ENCODE peak calls at places on chromosomes 16 and 17, in six cellular contexts. I is breast epithelium, U is Panc1, A is PC-9, R is prostate gland, V is DND-41. B is an unnamed sample.

GRCh38 chr17:82160081-82160480 is 52.6 kb downstream of the CCDC57 start:
- DNase-seq in U (no peak), I (no peak), R (peak; percentile 58), V (no peak), A (no peak), B (no peak)

GRCh38 chr17:7479389-7480192 is at the start of gene ZBTB4:
- DNase-seq in I (no peak), A (peak; percentile 59), U (no peak), V (peak; percentile 64), R (peak; percentile 62), B (peak; percentile 59)

GRCh38 chr16:50284131-50284911 is 18.0 kb downstream of the ADCY7 start:
- DNase-seq in R (no peak), V (no peak), U (no peak), I (no peak), A (no peak), B (no peak)

GRCh38 chr17:46978489-46979022 is 497 bp downstream of the RPRML start:
- DNase-seq in U (no peak), I (no peak), A (no peak), R (no peak), V (no peak), B (no peak)

GRCh38 chr17:48444531-48445247 is 14.7 kb upstream of the SKAP1 start:
- DNase-seq in V (no peak), I (no peak), R (no peak), A (no peak), U (no peak), B (peak; percentile 11)

GRCh38 chr17:28086519-28086918 is 44.0 kb downstream of the NLK start:
- DNase-seq in V (no peak), A (no peak), R (no peak), U (no peak), I (no peak), B (no peak)

GRCh38 chr17:27776882-27777624 is 23.3 kb downstream of the NOS2 start:
- DNase-seq in I (no peak), V (no peak), U (no peak), A (no peak), R (no peak), B (no peak)

GRCh38 chr16:53456625-53457024 is 22.4 kb downstream of the RBL2 start:
- DNase-seq in V (peak; percentile 75), A (no peak), U (no peak), I (no peak), R (no peak), B (peak; percentile 33)

GRCh38 chr17:75689441-75689873 is 22.3 kb downstream of the SAP30BP start:
- DNase-seq in V (peak; percentile 44), R (no peak), U (no peak), I (no peak), A (peak; percentile 57), B (no peak)

GRCh38 chr16:84195201-84196093 is 4.5 kb downstream of the ADAD2 start:
- DNase-seq in V (no peak), U (no peak), A (no peak), R (no peak), I (no peak), B (no peak)

GRCh38 chr16:16025214-16025968 is 76.0 kb downstream of the ABCC1 start:
- DNase-seq in V (no peak), I (peak; percentile 58), A (no peak), U (no peak), R (peak; percentile 46), B (peak; percentile 6)

GRCh38 chr17:48869821-48870318 is 22.7 kb upstream of the ATP5MC1 start:
- DNase-seq in U (no peak), R (no peak), V (no peak), A (no peak), I (no peak), B (no peak)

GRCh38 chr16:86680137-86680536 is 101.8 kb downstream of the FOXL1 start:
- DNase-seq in I (no peak), V (no peak), U (no peak), R (no peak), A (no peak), B (no peak)

GRCh38 chr16:16797239-16797638 is 418.3 kb downstream of the NPIPA7 start:
- DNase-seq in R (no peak), I (no peak), U (no peak), V (peak; percentile 33), A (no peak), B (no peak)

GRCh38 chr17:72392056-72393010 is 271.5 kb downstream of the SOX9 start:
- DNase-seq in R (no peak), A (no peak), I (no peak), U (no peak), V (no peak), B (no peak)

GRCh38 chr17:27602721-27603445 is 28.1 kb upstream of the LGALS9 start:
- DNase-seq in A (peak; percentile 70), I (peak; percentile 72), U (peak; percentile 38), R (peak; percentile 60), V (peak; percentile 65), B (peak; percentile 43)

GRCh38 chr16:46790599-46791270 is 40.2 kb downstream of the C16orf87 start:
- DNase-seq in A (no peak), V (no peak), R (no peak), U (no peak), I (no peak), B (no peak)

GRCh38 chr17:6574689-6575595 is 18.6 kb upstream of the PITPNM3 start:
- DNase-seq in R (no peak), V (no peak), A (no peak), U (no peak), I (no peak), B (no peak)

GRCh38 chr17:67210915-67211314 is 34.1 kb downstream of the HELZ start:
- DNase-seq in V (no peak), I (no peak), U (no peak), R (no peak), A (no peak), B (no peak)

GRCh38 chr17:34710226-34710625 is 130.8 kb downstream of the TMEM132E start:
- DNase-seq in R (no peak), U (no peak), V (no peak), A (no peak), I (no peak), B (no peak)

GRCh38 chr17:17820457-17821158 is 16.2 kb downstream of the SREBF1 start:
- DNase-seq in A (no peak), I (no peak), U (no peak), V (no peak), R (no peak), B (no peak)

GRCh38 chr16:35685085-35685484 is 2225.7 kb downstream of the TP53TG3F start:
- DNase-seq in R (no peak), U (no peak), V (no peak), A (no peak), I (no peak), B (no peak)
- H3K9me3 ChIP-seq in R (no peaks in the 10 kb centered on the region), U (no peaks in the 10 kb centered on the region), V (peaks cover 58% of the 10 kb centered on the region), A (no peaks in the 10 kb centered on the region), I (peaks cover 63% of the 10 kb centered on the region), B (peaks cover 20% of the 10 kb centered on the region)

DNA sequence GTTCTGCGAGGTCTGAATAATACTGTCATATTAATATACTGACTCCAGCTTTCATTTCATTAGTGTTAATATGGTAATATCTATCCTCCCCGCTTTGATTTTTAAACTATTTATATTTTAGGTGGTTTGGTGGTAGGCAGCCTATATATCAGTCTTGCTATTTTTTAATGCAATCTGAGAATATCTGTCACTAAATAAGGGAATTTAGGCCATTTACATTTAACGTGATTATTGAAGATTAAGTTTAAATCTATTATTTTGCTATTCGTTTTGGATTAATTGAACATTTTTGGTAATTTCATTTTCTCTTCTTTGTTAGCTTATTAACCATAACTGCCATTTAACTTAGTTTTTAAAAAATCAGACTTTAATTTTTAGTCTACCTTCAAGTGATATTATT is 247.7 kb upstream of the PMFBP1 start:
- DNase-seq in V (no peak), U (no peak), A (no peak), R (no peak), I (no peak), B (no peak)
- H3K9me3 ChIP-seq in V (peaks cover 12% of the 10 kb centered on the region), U (no peaks in the 10 kb centered on the region), A (peaks cover 15% of the 10 kb centered on the region), R (no peaks in the 10 kb centered on the region), I (peaks cover 31% of the 10 kb centered on the region), B (peaks cover 4% of the 10 kb centered on the region)

GRCh38 chr16:31577411-31577810 is 49.7 kb downstream of the AHSP start:
- DNase-seq in V (no peak), R (no peak), I (no peak), A (no peak), U (no peak), B (no peak)
- H3K9me3 ChIP-seq in V (peaks cover 18% of the 10 kb centered on the region), R (no peaks in the 10 kb centered on the region), I (peaks cover 52% of the 10 kb centered on the region), A (no peaks in the 10 kb centered on the region), U (no peaks in the 10 kb centered on the region), B (no peaks in the 10 kb centered on the region)

GRCh38 chr16:35405547-35405946 is 1946.1 kb downstream of the TP53TG3F start:
- DNase-seq in U (no peak), V (no peak), I (no peak), R (no peak), A (no peak), B (no peak)
- H3K9me3 ChIP-seq in U (no peaks in the 10 kb centered on the region), V (no peaks in the 10 kb centered on the region), I (peaks cover 8% of the 10 kb centered on the region), R (no peaks in the 10 kb centered on the region), A (no peaks in the 10 kb centered on the region), B (no peaks in the 10 kb centered on the region)

GRCh38 chr16:35745821-35746248 is 2286.4 kb downstream of the TP53TG3F start:
- DNase-seq in A (no peak), R (no peak), U (no peak), I (no peak), V (no peak), B (no peak)

GRCh38 chr16:35746963-35747657 is 2287.7 kb downstream of the TP53TG3F start:
- DNase-seq in U (no peak), I (no peak), R (no peak), V (no peak), A (no peak), B (no peak)

GRCh38 chr16:35747658-35748455 is 2288.4 kb downstream of the TP53TG3F start:
- DNase-seq in A (no peak), R (no peak), V (no peak), I (no peak), U (no peak), B (no peak)

GRCh38 chr16:35745191-35745590 is 2285.8 kb downstream of the TP53TG3F start:
- DNase-seq in U (no peak), R (no peak), A (no peak), V (no peak), I (no peak), B (no peak)

GRCh38 chr16:35746281-35746962 is 2287.0 kb downstream of the TP53TG3F start:
- DNase-seq in V (no peak), R (no peak), I (no peak), U (no peak), A (no peak), B (no peak)
- H3K9me3 ChIP-seq in V (peaks cover 66% of the 10 kb centered on the region), R (no peaks in the 10 kb centered on the region), I (peaks cover 67% of the 10 kb centered on the region), U (no peaks in the 10 kb centered on the region), A (no peaks in the 10 kb centered on the region), B (peaks cover 12% of the 10 kb centered on the region)

GRCh38 chr16:3182608-3183444 is 5.2 kb upstream of the OR1F1 start:
- DNase-seq in V (no peak), A (peak; percentile 60), I (no peak), U (no peak), R (no peak), B (no peak)
- H3K9me3 ChIP-seq in V (peaks cover 5% of the 10 kb centered on the region), A (no peaks in the 10 kb centered on the region), I (no peaks in the 10 kb centered on the region), U (no peaks in the 10 kb centered on the region), R (no peaks in the 10 kb centered on the region), B (no peaks in the 10 kb centered on the region)